ENCODE peak calls at places on chromosome 18, in seven cellular contexts. G, M, A, V, C, W and J are unnamed samples. For H3K4me1, the result is how much of the 10 kb centered on the place peaks cover.

GRCh38 chr18:66734451-66734850 is 130.6 kb upstream of the CDH19 start:
- DNase-seq in G (no peak), M (peak), A (no peak), V (no peak), C (peak), W (no peak), J (no peak)

GRCh38 chr18:31610841-31611240 is 19.2 kb downstream of the TTR start:
- DNase-seq in G (no peak), M (no peak), A (no peak), V (no peak), C (peak), W (no peak), J (no peak)

GRCh38 chr18:43578636-43579203 is 301.4 kb upstream of the SYT4 start:
- DNase-seq in G (no peak), M (peak), A (peak), V (no peak), C (peak), W (no peak), J (no peak)

GRCh38 chr18:22505136-22505535 is 87.4 kb upstream of the CTAGE1 start:
- DNase-seq in G (peak), M (peak), A (peak), V (no peak), C (peak), W (no peak), J (no peak)

GRCh38 chr18:23238152-23238531 is 102.9 kb downstream of the CABLES1 start:
- DNase-seq in G (peak), M (peak), A (peak), V (no peak), C (peak), W (peak), J (no peak)

GRCh38 chr18:48842259-48843061 is 108.3 kb downstream of the SMAD7 start:
- DNase-seq in G (no peak), M (no peak), A (no peak), V (no peak), C (peak), W (peak), J (no peak)

GRCh38 chr18:9782073-9782857 is 74.2 kb downstream of the RAB31 start:
- DNase-seq in G (peak), M (peak), A (peak), V (no peak), C (peak), W (no peak), J (no peak)

GRCh38 chr18:28175930-28176673 is 828 bp downstream of the CDH2 start:
- DNase-seq in G (peak), M (no peak), A (peak), V (no peak), C (peak), W (no peak), J (no peak)

GRCh38 chr18:48296581-48296980 is 112.6 kb downstream of the ZBTB7C start:
- DNase-seq in G (no peak), M (no peak), A (no peak), V (no peak), C (no peak), W (no peak), J (no peak)

GRCh38 chr18:24923138-24923537 is 428.8 kb downstream of the ZNF521 start:
- DNase-seq in G (no peak), M (no peak), A (no peak), V (no peak), C (no peak), W (no peak), J (no peak)

GRCh38 chr18:41906528-41907256 is 48.3 kb upstream of the PIK3C3 start:
- DNase-seq in G (peak), M (peak), A (peak), V (peak), C (peak), W (no peak), J (no peak)
- H3K4me3 ChIP-seq in G (peak), M (peak), A (peak), V (no peak), C (no peak), W (no peak), J (no peak)

GRCh38 chr18:79503406-79503805 is 107.7 kb downstream of the NFATC1 start:
- DNase-seq in G (no peak), M (no peak), A (no peak), V (no peak), C (no peak), W (peak), J (no peak)

GRCh38 chr18:79506191-79507075 is 110.7 kb downstream of the NFATC1 start:
- DNase-seq in G (no peak), M (peak), A (no peak), V (no peak), C (peak), W (peak), J (no peak)

GRCh38 chr18:79501006-79501405 is 105.3 kb downstream of the NFATC1 start:
- DNase-seq in G (no peak), M (no peak), A (no peak), V (no peak), C (no peak), W (no peak), J (no peak)

GRCh38 chr18:79502785-79503184 is 107.1 kb downstream of the NFATC1 start:
- DNase-seq in G (peak), M (peak), A (no peak), V (no peak), C (peak), W (peak), J (no peak)

DNA sequence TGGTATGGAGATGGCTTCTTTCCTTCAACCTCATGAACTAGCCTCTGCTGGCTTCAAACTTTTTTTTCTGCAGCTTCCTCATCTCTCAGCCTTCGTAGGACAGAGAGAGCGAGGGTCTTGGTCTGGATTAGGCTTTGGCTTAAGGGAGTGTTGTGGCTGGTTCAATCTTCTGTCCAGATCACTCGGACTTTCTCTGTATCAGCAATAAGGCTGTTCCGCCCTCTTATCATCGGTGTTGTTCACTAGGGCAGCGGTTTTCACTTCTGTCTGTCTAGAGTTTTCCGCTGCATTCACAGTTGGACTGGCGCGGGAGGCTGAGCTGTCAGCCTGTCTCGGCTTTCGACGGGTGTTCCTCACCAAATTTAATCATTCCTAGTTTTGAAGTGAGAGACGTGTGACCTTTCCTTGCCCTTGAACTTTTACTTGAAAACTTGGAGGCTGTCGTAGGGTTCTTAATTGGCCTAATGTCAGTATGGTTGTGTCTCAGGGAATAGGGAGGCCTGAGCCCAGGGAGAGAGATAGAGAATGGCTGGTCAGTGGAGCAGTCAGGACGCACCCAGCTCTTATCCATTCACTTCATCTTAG is 108.3 kb downstream of the NFATC1 start:
- DNase-seq in G (no peak), M (no peak), A (no peak), V (no peak), C (no peak), W (peak), J (no peak)
- H3K4me1 ChIP-seq in G (under half), M (under half), A (under half), V (under half), C (under half), W (under half), J (under half)

GRCh38 chr18:6547476-6547875 is 132.8 kb upstream of the L3MBTL4 start:
- DNase-seq in G (no peak), M (no peak), A (no peak), V (no peak), C (no peak), W (no peak), J (no peak)
- TF ChIP-seq CTCF in G (no peak), M (no peak), A (no peak), V (no peak), C (no peak), W (no peak), J (no peak)

DNA sequence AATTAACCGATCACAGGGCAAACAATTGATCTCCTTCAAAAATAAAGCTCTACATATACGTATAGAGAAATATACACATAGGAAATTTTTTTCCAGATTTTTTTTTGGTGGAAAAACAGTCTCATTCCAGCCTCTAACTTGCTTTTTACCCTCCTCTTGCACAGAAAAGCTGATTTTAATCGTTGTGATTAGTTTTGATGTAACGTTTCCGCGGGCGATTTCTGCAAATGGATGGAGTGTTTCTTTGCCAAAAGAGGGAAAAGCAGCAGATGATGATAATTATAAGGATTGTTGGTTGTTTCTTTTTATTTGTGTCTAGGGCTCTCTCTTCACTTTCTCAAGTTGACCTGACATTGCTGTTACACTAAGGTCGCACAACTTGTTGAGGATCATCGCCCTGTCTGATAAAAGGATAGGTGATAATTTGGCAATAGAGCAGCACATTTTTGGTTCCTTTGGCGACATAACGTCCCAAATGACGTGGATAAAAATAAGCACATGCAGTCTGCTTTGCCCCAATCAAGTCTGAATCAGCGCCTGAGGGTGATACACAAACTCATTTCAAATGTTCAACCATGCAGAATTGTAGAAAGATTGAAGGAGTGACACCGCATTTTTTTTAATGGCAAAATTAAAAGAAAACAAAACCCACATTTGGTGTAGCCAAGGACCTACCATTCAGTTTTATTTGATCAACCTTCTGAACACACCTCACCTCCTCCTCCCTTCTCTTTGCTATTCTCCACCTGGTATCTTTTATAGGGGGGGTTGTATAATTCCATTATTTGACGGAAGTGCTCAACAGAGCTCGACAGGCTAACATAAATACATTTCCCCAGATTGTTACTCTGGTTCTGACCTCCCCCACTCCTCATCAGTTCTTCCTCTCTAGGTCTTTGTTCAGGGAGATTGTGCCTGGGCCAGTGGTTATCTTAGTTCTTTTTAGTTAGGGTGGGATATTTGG is 109.5 kb upstream of the KCTD1 start:
- DNase-seq in G (no peak), M (no peak), A (no peak), V (no peak), C (no peak), W (no peak), J (no peak)
- H3K4me3 ChIP-seq in G (no peak), M (peak), A (peak), V (peak), C (peak), W (peak), J (peak)

GRCh38 chr18:7637269-7637668 is 70.2 kb downstream of the PTPRM start:
- DNase-seq in G (peak), M (no peak), A (peak), V (no peak), C (peak), W (no peak), J (no peak)
- H3K4me1 ChIP-seq in G (under half), M (under half), A (under half), V (under half), C (under half), W (under half), J (under half)

GRCh38 chr18:6039055-6039454 is 143.7 kb upstream of the TMEM200C start:
- DNase-seq in G (peak), M (peak), A (peak), V (no peak), C (peak), W (no peak), J (no peak)

GRCh38 chr18:6044319-6044718 is 149.0 kb upstream of the TMEM200C start:
- DNase-seq in G (no peak), M (no peak), A (no peak), V (no peak), C (no peak), W (no peak), J (no peak)

DNA sequence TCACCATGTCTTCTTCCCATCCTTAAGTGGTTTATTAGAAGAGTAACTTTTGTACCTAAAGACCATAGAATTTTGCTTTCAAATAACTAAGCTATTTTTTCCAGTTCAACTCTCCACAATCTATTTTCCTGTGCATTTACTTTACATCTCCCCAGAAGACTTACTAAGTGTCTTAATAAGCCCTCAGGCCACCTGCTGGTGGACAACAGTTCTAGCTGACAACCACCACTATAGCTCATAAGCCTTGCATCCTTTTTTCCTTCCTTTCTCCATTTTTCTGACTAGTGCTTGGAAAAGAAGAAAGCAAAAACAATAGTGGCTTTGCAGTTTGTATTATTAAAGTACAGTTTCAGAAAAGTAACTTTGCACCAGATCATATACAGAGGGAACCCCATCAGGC is 149.5 kb upstream of the TMEM200C start:
- DNase-seq in G (peak), M (no peak), A (no peak), V (no peak), C (peak), W (no peak), J (no peak)
- TF ChIP-seq CTCF in G (peak), M (peak), A (no peak), V (peak), C (peak), W (no peak), J (peak)

GRCh38 chr18:79871026-79871390 is 73.3 kb downstream of the KCNG2 start:
- DNase-seq in G (no peak), M (no peak), A (no peak), V (no peak), C (no peak), W (no peak), J (no peak)
- H3K4me3 ChIP-seq in G (no peak), M (no peak), A (no peak), V (no peak), C (no peak), W (no peak), J (no peak)